ENCODE peak calls at places on chromosomes 16 and 17, in eight cellular contexts. B, M, G, N, X, O, R and F are unnamed samples.

GRCh38 chr17:48549909-48550308 is 5.0 kb upstream of the HOXB2 start:
- DNase-seq in X (no peak), G (no peak), N (peak), R (no peak), O (no peak), M (no peak), B (no peak), F (no peak)

GRCh38 chr16:58042886-58043515 is 17.4 kb downstream of the MMP15 start:
- DNase-seq in M (no peak), R (no peak), B (no peak), G (no peak), X (no peak), N (no peak), O (no peak), F (no peak)

GRCh38 chr17:52476638-52477313 is 318.3 kb upstream of the CA10 start:
- DNase-seq in B (no peak), M (no peak), R (no peak), G (no peak), X (no peak), O (no peak), N (no peak), F (no peak)

GRCh38 chr17:20121359-20122235 is 112.4 kb downstream of the SPECC1 start:
- DNase-seq in X (peak), B (no peak), G (peak), N (peak), M (peak), O (peak), R (peak), F (no peak)

GRCh38 chr17:43591750-43592562 is 45.8 kb upstream of the ETV4 start:
- DNase-seq in M (peak), O (no peak), G (no peak), R (no peak), X (peak), B (no peak), N (peak), F (peak)

GRCh38 chr17:5122586-5123342 is 6.9 kb downstream of the USP6 start:
- DNase-seq in R (no peak), G (no peak), N (no peak), X (no peak), M (no peak), O (no peak), B (no peak), F (peak)

GRCh38 chr17:74227271-74227670 is 13.9 kb downstream of the TTYH2 start:
- DNase-seq in X (no peak), R (no peak), B (no peak), M (no peak), O (no peak), G (no peak), N (no peak), F (no peak)

GRCh38 chr17:69606142-69606800 is 191.8 kb downstream of the MAP2K6 start:
- DNase-seq in N (no peak), M (no peak), O (no peak), G (no peak), R (no peak), X (no peak), B (no peak), F (no peak)

GRCh38 chr16:31710880-31711279 is 162.7 kb upstream of the ZNF267 start:
- DNase-seq in X (no peak), G (no peak), O (no peak), N (no peak), B (no peak), R (no peak), M (no peak), F (no peak)

GRCh38 chr17:10156579-10157488 is 41.6 kb downstream of the GAS7 start:
- DNase-seq in M (peak), G (peak), B (no peak), R (peak), X (peak), N (no peak), O (no peak), F (no peak)

GRCh38 chr16:86761117-86761971 is 183.0 kb downstream of the FOXL1 start:
- DNase-seq in B (peak), G (no peak), N (peak), X (peak), M (no peak), R (no peak), O (peak), F (no peak)

DNA sequence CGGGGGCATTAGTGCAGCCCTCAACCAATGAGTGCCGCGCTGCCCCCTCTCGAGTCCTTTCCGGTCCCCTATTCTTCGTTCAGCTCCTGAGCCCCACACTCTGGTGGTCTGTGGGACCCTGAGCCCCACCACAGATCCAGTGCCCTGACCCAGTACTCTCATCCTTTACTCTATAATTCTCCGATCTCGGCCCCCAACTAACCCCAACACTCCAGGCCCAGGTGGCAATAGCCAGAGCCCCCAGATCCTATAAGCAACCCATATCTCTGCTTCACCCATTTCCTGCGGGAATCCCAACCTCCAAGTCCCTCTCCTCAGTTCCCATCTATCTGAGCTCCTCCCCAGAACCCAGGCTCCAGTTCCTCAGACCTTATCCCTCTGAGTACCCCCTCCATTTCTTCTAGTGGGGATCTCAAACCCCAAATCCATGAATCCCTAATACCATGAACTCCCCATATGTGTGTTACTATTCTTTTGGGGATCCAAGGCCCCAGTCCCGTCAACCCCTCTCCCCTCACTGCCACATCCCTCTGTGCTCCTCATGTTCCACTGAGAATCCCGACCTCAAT is 1.0 kb upstream of the TBC1D10B start:
- DNase-seq in R (no peak), B (no peak), M (no peak), O (no peak), G (no peak), N (no peak), X (no peak), F (no peak)
- TF ChIP-seq CTCF in R (no peak), B (no peak), M (no peak), O (no peak), G (no peak), N (no peak), X (no peak), F (no peak)

GRCh38 chr16:74216319-74216718 is 80.3 kb upstream of the PSMD7 start:
- DNase-seq in B (no peak), M (no peak), O (no peak), N (peak), R (no peak), X (no peak), G (no peak), F (no peak)

DNA sequence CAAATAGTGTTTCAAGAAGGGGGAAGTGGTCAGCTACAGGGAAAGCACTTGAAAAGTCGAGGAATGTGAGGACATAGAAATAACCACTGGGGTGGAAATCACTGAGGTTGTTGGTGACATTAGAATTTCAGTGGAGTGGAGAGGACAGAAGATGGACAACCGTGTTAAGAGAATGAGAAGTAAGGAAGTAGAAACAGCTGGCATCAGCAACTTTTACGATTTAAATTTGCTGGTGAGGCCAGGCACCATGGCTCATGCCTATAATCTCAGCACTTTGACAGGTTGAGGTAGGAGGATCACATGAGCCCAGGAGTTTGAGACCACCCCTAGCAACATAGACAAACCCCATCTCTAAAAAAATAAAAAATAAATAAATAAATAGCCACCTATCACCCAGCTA is 83.2 kb upstream of the PSMD7 start:
- DNase-seq in O (no peak), G (no peak), X (no peak), N (no peak), M (no peak), B (no peak), R (no peak), F (no peak)
- H3K4me3 ChIP-seq in O (no peak), G (no peak), X (no peak), N (no peak), M (no peak), B (no peak), R (no peak), F (no peak)

DNA sequence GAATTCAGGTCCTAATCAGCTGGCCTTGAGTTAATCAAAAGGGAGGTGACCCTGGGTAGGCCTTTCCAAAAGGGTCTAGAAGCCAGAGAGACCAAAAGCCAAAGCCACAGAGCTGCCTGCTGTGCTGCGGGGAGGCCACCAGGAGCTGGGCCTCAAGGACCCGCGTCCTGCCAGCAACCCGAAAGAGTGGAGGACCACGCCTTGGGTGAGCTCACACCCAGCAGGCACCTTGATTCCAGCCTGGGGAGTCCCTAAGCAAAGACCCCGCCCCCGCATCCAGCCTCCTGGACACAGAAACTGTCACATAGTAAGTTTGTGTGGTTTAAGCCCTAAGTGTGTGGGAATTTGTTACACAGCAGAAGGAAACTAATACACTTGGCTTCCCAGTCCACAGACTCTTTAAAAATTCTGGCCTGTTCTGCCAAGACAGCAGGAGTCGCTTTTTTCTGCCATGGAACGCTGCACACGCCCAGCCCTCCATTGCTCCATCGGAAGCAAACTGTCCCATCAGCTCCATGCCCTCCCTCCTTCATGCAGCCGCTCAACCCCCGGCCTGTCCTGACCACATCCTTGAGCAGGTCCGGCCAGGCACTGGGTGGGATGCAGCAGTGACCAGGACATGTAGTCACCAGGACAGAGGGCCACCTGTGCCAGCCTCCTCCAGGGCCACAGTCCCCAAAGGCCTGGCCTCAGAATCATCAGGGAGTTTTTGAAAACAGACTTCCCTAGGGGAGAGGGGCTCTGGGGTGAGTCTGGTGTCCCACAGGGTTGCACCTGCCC is 20.9 kb upstream of the RASD1 start:
- DNase-seq in G (no peak), N (no peak), X (no peak), O (no peak), M (no peak), R (no peak), B (no peak), F (peak)
- TF ChIP-seq CTCF in G (no peak), N (no peak), X (no peak), O (no peak), M (no peak), R (no peak), B (no peak), F (no peak)

GRCh38 chr16:51198349-51198748 is 47.3 kb upstream of the SALL1 start:
- DNase-seq in O (no peak), M (no peak), R (no peak), G (no peak), N (no peak), X (no peak), B (no peak), F (no peak)
- H3K4me3 ChIP-seq in O (no peak), M (no peak), R (no peak), G (no peak), N (no peak), X (no peak), B (no peak), F (no peak)

DNA sequence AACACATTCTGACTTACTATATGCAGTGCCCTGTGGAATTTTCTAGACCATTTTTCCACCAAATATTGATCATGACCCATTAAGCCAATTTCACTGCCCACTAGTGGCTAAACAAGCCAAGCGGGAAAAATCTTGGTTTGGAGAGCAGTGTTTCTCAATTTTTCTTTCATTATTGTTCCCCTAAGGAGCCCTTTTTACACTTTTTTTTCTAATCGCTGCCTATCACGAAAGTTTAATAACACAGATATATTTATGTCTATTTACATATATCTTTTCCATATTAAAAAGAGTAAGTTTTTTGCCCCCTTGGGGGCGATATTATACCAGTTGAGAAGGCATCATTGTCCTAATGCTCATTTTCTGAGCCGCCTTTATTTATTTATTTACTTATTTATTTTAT is 10.8 kb upstream of the TLCD3B start:
- DNase-seq in O (no peak), B (no peak), M (no peak), G (no peak), X (peak), N (no peak), R (no peak), F (no peak)
- TF ChIP-seq CTCF in O (peak), B (peak), M (no peak), G (peak), X (no peak), N (peak), R (peak), F (peak)

GRCh38 chr17:7626307-7626706 is 1.3 kb downstream of the SAT2 start:
- DNase-seq in R (no peak), B (no peak), O (no peak), X (no peak), M (no peak), N (no peak), G (no peak), F (no peak)
- H3K4me3 ChIP-seq in R (peak), B (no peak), O (no peak), X (no peak), M (no peak), N (peak), G (peak), F (peak)

GRCh38 chr16:81586976-81587625 is 142.5 kb downstream of the CMIP start:
- DNase-seq in B (no peak), O (no peak), R (no peak), N (no peak), X (no peak), M (no peak), G (no peak), F (peak)

GRCh38 chr16:81586421-81586820 is 141.8 kb downstream of the CMIP start:
- DNase-seq in N (peak), M (no peak), R (no peak), X (no peak), B (no peak), G (no peak), O (no peak), F (peak)

GRCh38 chr16:81589975-81590650 is 145.5 kb downstream of the CMIP start:
- DNase-seq in M (no peak), R (no peak), B (no peak), N (no peak), O (no peak), G (no peak), X (no peak), F (peak)

GRCh38 chr16:81587626-81588160 is 143.1 kb downstream of the CMIP start:
- DNase-seq in X (no peak), M (no peak), B (no peak), N (peak), R (no peak), O (no peak), G (no peak), F (peak)

GRCh38 chr16:81588326-81589081 is 143.9 kb downstream of the CMIP start:
- DNase-seq in N (no peak), R (no peak), G (no peak), X (no peak), B (no peak), M (no peak), O (no peak), F (peak)
- TF ChIP-seq CTCF in N (no peak), R (no peak), G (no peak), X (no peak), B (no peak), M (no peak), O (no peak), F (no peak)

GRCh38 chr16:14070877-14071575 is at the start of gene MRTFB:
- DNase-seq in O (peak), B (peak), X (peak), M (peak), G (no peak), N (no peak), R (peak), F (peak)

GRCh38 chr16:14071576-14072271 is 605 bp downstream of the MRTFB start:
- DNase-seq in X (no peak), N (no peak), B (no peak), M (no peak), O (peak), G (no peak), R (no peak), F (no peak)

GRCh38 chr16:14070555-14070876 is 603 bp upstream of the MRTFB start:
- DNase-seq in N (no peak), M (no peak), G (no peak), B (no peak), O (no peak), X (no peak), R (no peak), F (no peak)

GRCh38 chr16:14074544-14074943 is 3.4 kb downstream of the MRTFB start:
- DNase-seq in N (no peak), X (no peak), R (no peak), B (no peak), G (no peak), M (no peak), O (no peak), F (no peak)

GRCh38 chr16:14072360-14072759 is 1.2 kb downstream of the MRTFB start:
- DNase-seq in G (no peak), B (no peak), N (no peak), M (no peak), O (no peak), R (no peak), X (no peak), F (no peak)
- H3K4me3 ChIP-seq in G (peak), B (peak), N (peak), M (no peak), O (peak), R (peak), X (no peak), F (peak)

GRCh38 chr17:49898547-49899490 is 51.0 kb upstream of the TAC4 start:
- DNase-seq in O (peak), B (no peak), X (peak), M (no peak), N (no peak), G (no peak), R (no peak), F (no peak)
- TF ChIP-seq CTCF in O (peak), B (peak), X (no peak), M (no peak), N (peak), G (no peak), R (no peak), F (no peak)

GRCh38 chr17:27269978-27270377 is 23.9 kb upstream of the WSB1 start:
- DNase-seq in N (no peak), M (no peak), O (no peak), B (no peak), G (no peak), X (no peak), R (no peak), F (no peak)
- H3K4me3 ChIP-seq in N (no peak), M (no peak), O (no peak), B (no peak), G (no peak), X (no peak), R (no peak), F (no peak)